ENCODE peak calls at places on chromosomes 1 and 21, in five cellular contexts. Y, G, U, R and I are unnamed samples.

GRCh38 chr1:234598974-234599616 is 10.9 kb downstream of the IRF2BP2 start:
- DNase-seq in G (peak), R (no peak), U (peak), Y (peak), I (peak)

GRCh38 chr1:240683576-240683975 is 71.6 kb upstream of the GREM2 start:
- DNase-seq in R (no peak), U (peak), Y (no peak), G (peak), I (peak)

GRCh38 chr1:153526132-153526543 is 9.7 kb downstream of the S100A6 start:
- DNase-seq in R (no peak), G (no peak), U (no peak), Y (no peak), I (no peak)

GRCh38 chr1:31759266-31760023 is 4.7 kb downstream of the ADGRB2 start:
- DNase-seq in G (no peak), U (peak), R (no peak), Y (no peak), I (no peak)

GRCh38 chr1:4084446-4084845 is 184.4 kb upstream of the C1orf174 start:
- DNase-seq in Y (no peak), U (no peak), R (no peak), G (no peak), I (no peak)

GRCh38 chr1:208203127-208203847 is 40.9 kb downstream of the PLXNA2 start:
- DNase-seq in Y (peak), U (peak), G (peak), R (peak), I (peak)

GRCh38 chr1:151314137-151314875 is 12.9 kb downstream of the PI4KB start:
- DNase-seq in U (peak), R (no peak), Y (peak), G (peak), I (peak)

GRCh38 chr1:16903054-16903453 is 7.3 kb downstream of the RNU1-2 start:
- DNase-seq in Y (peak), R (peak), G (no peak), U (peak), I (no peak)

GRCh38 chr1:17199267-17200044 is 5.5 kb upstream of the PADI1 start:
- DNase-seq in G (no peak), R (no peak), Y (no peak), U (no peak), I (no peak)

GRCh38 chr1:220575718-220576497 is 48.0 kb downstream of the MARK1 start:
- DNase-seq in G (no peak), R (no peak), Y (no peak), U (peak), I (no peak)

GRCh38 chr1:24020032-24020431 is 39.9 kb upstream of the SRSF10 start:
- DNase-seq in R (no peak), G (peak), Y (peak), U (peak), I (no peak)

GRCh38 chr1:43274804-43275180 is 5.0 kb downstream of the TMEM125 start:
- DNase-seq in Y (no peak), R (no peak), U (no peak), G (no peak), I (no peak)

GRCh38 chr21:36203603-36203889 is 46.9 kb downstream of the DOP1B start:
- DNase-seq in U (peak), R (peak), G (no peak), Y (peak), I (peak)

GRCh38 chr1:233094691-233095090 is 144.3 kb downstream of the NTPCR start:
- DNase-seq in R (no peak), G (no peak), Y (no peak), U (no peak), I (no peak)

GRCh38 chr1:147377263-147378246 is 135.1 kb downstream of the CHD1L start:
- DNase-seq in U (no peak), R (no peak), G (no peak), Y (no peak), I (no peak)

GRCh38 chr1:36123357-36123756 is 1.7 kb downstream of the COL8A2 start:
- DNase-seq in R (no peak), U (no peak), Y (no peak), G (no peak), I (no peak)
- H3K4me3 ChIP-seq in R (no peak), U (no peak), Y (no peak), G (no peak), I (no peak)

DNA sequence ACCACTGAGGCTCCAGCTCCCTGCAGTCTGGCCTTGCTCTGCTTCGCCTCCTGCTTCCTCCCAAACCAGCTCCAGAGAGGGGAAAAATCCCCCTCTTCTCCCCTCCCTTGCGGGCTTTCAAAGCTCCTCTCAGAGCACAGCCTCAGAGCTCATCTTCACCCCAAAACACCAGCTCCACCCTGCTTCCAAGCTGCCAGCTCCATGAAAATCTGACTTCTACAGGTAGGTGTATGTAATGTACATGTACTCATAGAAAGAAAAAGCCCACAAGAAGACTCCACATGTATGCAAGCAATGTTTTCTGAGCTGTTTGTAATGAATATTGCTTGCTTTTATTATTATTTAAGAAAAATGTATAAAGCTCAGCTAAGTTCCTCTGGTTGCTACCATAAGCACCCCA is 8.4 kb downstream of the SLC41A1 start:
- DNase-seq in G (no peak), R (no peak), Y (no peak), U (no peak), I (no peak)
- H3K4me3 ChIP-seq in G (no peak), R (no peak), Y (no peak), U (no peak), I (no peak)

GRCh38 chr1:820962-821361 is 102.8 kb upstream of the SAMD11 start:
- DNase-seq in Y (no peak), U (no peak), R (no peak), G (no peak), I (no peak)

GRCh38 chr1:818611-819291 is 105.0 kb upstream of the SAMD11 start:
- DNase-seq in Y (no peak), U (peak), R (no peak), G (no peak), I (no peak)
- H3K4me3 ChIP-seq in Y (no peak), U (no peak), R (no peak), G (no peak), I (no peak)

GRCh38 chr1:47439151-47440051 is 1.6 kb downstream of the FOXD2 start:
- DNase-seq in G (no peak), U (no peak), R (no peak), Y (no peak), I (no peak)
- H3K4me3 ChIP-seq in G (peak), U (no peak), R (no peak), Y (no peak), I (no peak)